ENCODE peak calls at places on chromosomes 4 and X, in ten cellular contexts. M, T, C, A, S, L, Z, F, W and I are unnamed samples.

GRCh38 chr4:28225005-28225404 is 1364.4 kb downstream of the STIM2 start:
- DNase-seq in W (no peak), M (peak), C (no peak), T (no peak), F (peak), Z (no peak), S (peak), L (no peak), A (no peak), I (no peak)

GRCh38 chr4:101973331-101973730 is 182.8 kb downstream of the BANK1 start:
- DNase-seq in C (no peak), L (no peak), M (no peak), F (no peak), T (no peak), Z (no peak), S (no peak), W (no peak), A (no peak), I (no peak)

GRCh38 chr4:2937146-2937857 is 25.9 kb downstream of the NOP14 start:
- DNase-seq in C (no peak), F (no peak), Z (peak), A (peak), L (peak), W (peak), S (no peak), M (no peak), T (no peak), I (no peak)

GRCh38 chr4:162582180-162582579 is 418.4 kb upstream of the FSTL5 start:
- DNase-seq in Z (no peak), S (no peak), C (no peak), L (no peak), M (no peak), T (no peak), A (no peak), W (no peak), F (no peak), I (no peak)

GRCh38 chr4:73897380-73898136 is 28.4 kb downstream of the CXCL1 start:
- DNase-seq in W (no peak), T (no peak), L (no peak), C (no peak), Z (no peak), A (no peak), S (no peak), F (peak), M (no peak), I (no peak)

GRCh38 chrX:63561425-63561824 is 210.3 kb upstream of the SPIN4 start:
- DNase-seq in S (peak), Z (no peak), C (no peak), M (no peak), L (peak), W (no peak), T (no peak), A (no peak), F (no peak), I (no peak)

GRCh38 chr4:44985152-44985551 is 258.8 kb upstream of the GNPDA2 start:
- DNase-seq in A (no peak), S (no peak), F (no peak), W (no peak), C (no peak), L (no peak), Z (no peak), T (no peak), M (no peak), I (no peak)

GRCh38 chr4:109953556-109953955 is 40.9 kb downstream of the EGF start:
- DNase-seq in Z (no peak), C (no peak), M (no peak), W (no peak), L (no peak), T (no peak), S (no peak), F (no peak), A (no peak), I (no peak)

GRCh38 chr4:137853424-137853823 is 321.1 kb upstream of the PCDH18 start:
- DNase-seq in M (no peak), W (no peak), L (no peak), A (no peak), S (no peak), F (no peak), Z (no peak), T (no peak), C (no peak), I (no peak)

GRCh38 chr4:123609829-123610228 is 213.2 kb downstream of the SPRY1 start:
- DNase-seq in L (peak), A (no peak), Z (no peak), F (no peak), T (no peak), S (no peak), M (no peak), W (no peak), C (no peak), I (no peak)

GRCh38 chr4:155161357-155161756 is 47.1 kb upstream of the NPY2R start:
- DNase-seq in W (no peak), T (no peak), M (no peak), L (no peak), A (no peak), C (no peak), Z (no peak), S (no peak), F (no peak), I (no peak)

GRCh38 chrX:141468940-141469339 is 115.6 kb downstream of the SPANXA1 start:
- DNase-seq in A (no peak), F (peak), W (no peak), Z (no peak), T (no peak), S (peak), C (no peak), L (no peak), M (no peak), I (no peak)